ENCODE peak calls at places on chromosomes 7 and 10, in seven cellular contexts. One of them, this sample, is unnamed.

GRCh38 chr7:57789130-57789529 is 339.2 kb downstream of the ZNF716 start:
- DNase-seq in trophoblast cell: no peak
- DNase-seq in H1: no peak
- DNase-seq in neuronal stem cell: no peak
- DNase-seq in H9: no peak
- DNase-seq in mesenchymal stem cell: no peak
- DNase-seq in IMR-90: no peak
- DNase-seq in this sample: no peak

GRCh38 chr7:147759327-147759943 is 831.1 kb upstream of the C7orf33 start:
- DNase-seq in H1: no peak
- DNase-seq in H9: no peak
- DNase-seq in mesenchymal stem cell: no peak
- DNase-seq in trophoblast cell: no peak
- DNase-seq in neuronal stem cell: no peak
- DNase-seq in IMR-90: no peak
- DNase-seq in this sample: no peak

GRCh38 chr7:65974191-65974801 is 7.7 kb downstream of the GUSB start:
- DNase-seq in trophoblast cell: no peak
- DNase-seq in IMR-90: no peak
- DNase-seq in H9: no peak
- DNase-seq in H1: no peak
- DNase-seq in mesenchymal stem cell: no peak
- DNase-seq in neuronal stem cell: no peak
- DNase-seq in this sample: no peak

GRCh38 chr10:14114791-14115190 is 215.9 kb downstream of the FRMD4A start:
- DNase-seq in IMR-90: no peak
- DNase-seq in H9: no peak
- DNase-seq in trophoblast cell: no peak
- DNase-seq in mesenchymal stem cell: no peak
- DNase-seq in H1: no peak
- DNase-seq in neuronal stem cell: no peak
- DNase-seq in this sample: no peak

GRCh38 chr7:138980575-138981285 is 459 bp downstream of the KIAA1549 start:
- DNase-seq in mesenchymal stem cell: peak; percentile 24
- DNase-seq in trophoblast cell: peak; percentile 25
- DNase-seq in IMR-90: no peak
- DNase-seq in H1: peak; percentile 71
- DNase-seq in H9: no peak
- DNase-seq in neuronal stem cell: no peak
- DNase-seq in this sample: peak; percentile 38

GRCh38 chr7:127650842-127651555 is 995 bp upstream of the SND1 start:
- DNase-seq in mesenchymal stem cell: peak; percentile 70
- DNase-seq in H9: peak; percentile 59
- DNase-seq in IMR-90: peak; percentile 39
- DNase-seq in H1: no peak
- DNase-seq in trophoblast cell: peak; percentile 72
- DNase-seq in neuronal stem cell: no peak
- DNase-seq in this sample: peak; percentile 89

GRCh38 chr7:80183900-80184685 is 49.5 kb downstream of the GNAI1 start:
- DNase-seq in H9: no peak
- DNase-seq in IMR-90: no peak
- DNase-seq in mesenchymal stem cell: no peak
- DNase-seq in neuronal stem cell: no peak
- DNase-seq in trophoblast cell: no peak
- DNase-seq in H1: no peak
- DNase-seq in this sample: peak; percentile 25

GRCh38 chr10:122044713-122045112 is 55.8 kb downstream of the TACC2 start:
- DNase-seq in H1: no peak
- DNase-seq in H9: no peak
- DNase-seq in trophoblast cell: no peak
- DNase-seq in mesenchymal stem cell: peak; percentile 43
- DNase-seq in IMR-90: peak; percentile 53
- DNase-seq in neuronal stem cell: no peak
- DNase-seq in this sample: peak; percentile 38

GRCh38 chr7:87131806-87132205 is 20.4 kb upstream of the DMTF1 start:
- DNase-seq in neuronal stem cell: no peak
- DNase-seq in H9: no peak
- DNase-seq in IMR-90: no peak
- DNase-seq in trophoblast cell: no peak
- DNase-seq in H1: no peak
- DNase-seq in mesenchymal stem cell: no peak
- DNase-seq in this sample: no peak

GRCh38 chr10:126229701-126230100 is 158.6 kb downstream of the ADAM12 start:
- DNase-seq in neuronal stem cell: no peak
- DNase-seq in IMR-90: no peak
- DNase-seq in H9: no peak
- DNase-seq in trophoblast cell: peak; percentile 70
- DNase-seq in H1: no peak
- DNase-seq in mesenchymal stem cell: no peak
- DNase-seq in this sample: no peak

GRCh38 chr7:151745090-151745638 is 131.8 kb downstream of the PRKAG2 start:
- DNase-seq in H1: no peak
- DNase-seq in mesenchymal stem cell: peak; percentile 91
- DNase-seq in trophoblast cell: peak; percentile 95
- DNase-seq in neuronal stem cell: no peak
- DNase-seq in H9: no peak
- DNase-seq in IMR-90: peak; percentile 89
- DNase-seq in this sample: no peak

GRCh38 chr7:44748948-44749731 is 493 bp downstream of the ZMIZ2 start:
- DNase-seq in mesenchymal stem cell: no peak
- DNase-seq in neuronal stem cell: no peak
- DNase-seq in H1: no peak
- DNase-seq in IMR-90: no peak
- DNase-seq in trophoblast cell: peak; percentile 68
- DNase-seq in H9: no peak
- DNase-seq in this sample: no peak

GRCh38 chr10:60023475-60023874 is 117.1 kb upstream of the CCDC6 start:
- DNase-seq in mesenchymal stem cell: no peak
- DNase-seq in neuronal stem cell: no peak
- DNase-seq in H1: no peak
- DNase-seq in IMR-90: no peak
- DNase-seq in trophoblast cell: no peak
- DNase-seq in H9: no peak
- DNase-seq in this sample: no peak

GRCh38 chr10:103564799-103565365 is 71.4 kb downstream of the NEURL1 start:
- DNase-seq in trophoblast cell: peak; percentile 60
- DNase-seq in IMR-90: no peak
- DNase-seq in H9: peak; percentile 70
- DNase-seq in H1: peak; percentile 95
- DNase-seq in neuronal stem cell: no peak
- DNase-seq in mesenchymal stem cell: no peak
- DNase-seq in this sample: peak; percentile 48

GRCh38 chr10:26741368-26741767 is 43.9 kb downstream of the PDSS1 start:
- DNase-seq in mesenchymal stem cell: no peak
- DNase-seq in neuronal stem cell: no peak
- DNase-seq in H1: no peak
- DNase-seq in trophoblast cell: no peak
- DNase-seq in IMR-90: no peak
- DNase-seq in H9: no peak
- DNase-seq in this sample: no peak

GRCh38 chr10:116705498-116705897 is 36.9 kb downstream of the HSPA12A start:
- DNase-seq in trophoblast cell: no peak
- DNase-seq in neuronal stem cell: no peak
- DNase-seq in H1: no peak
- DNase-seq in mesenchymal stem cell: no peak
- DNase-seq in IMR-90: no peak
- DNase-seq in H9: no peak
- DNase-seq in this sample: no peak
- H2BK120ac ChIP-seq in trophoblast cell: no peak overlapping the region
- H2BK120ac ChIP-seq in neuronal stem cell: no peak overlapping the region
- H2BK120ac ChIP-seq in H1: no peak overlapping the region
- H2BK120ac ChIP-seq in mesenchymal stem cell: no peak overlapping the region
- H2BK120ac ChIP-seq in IMR-90: no peak overlapping the region
- H2BK120ac ChIP-seq in H9: no peak overlapping the region
- H2BK120ac ChIP-seq in this sample: no peak overlapping the region

DNA sequence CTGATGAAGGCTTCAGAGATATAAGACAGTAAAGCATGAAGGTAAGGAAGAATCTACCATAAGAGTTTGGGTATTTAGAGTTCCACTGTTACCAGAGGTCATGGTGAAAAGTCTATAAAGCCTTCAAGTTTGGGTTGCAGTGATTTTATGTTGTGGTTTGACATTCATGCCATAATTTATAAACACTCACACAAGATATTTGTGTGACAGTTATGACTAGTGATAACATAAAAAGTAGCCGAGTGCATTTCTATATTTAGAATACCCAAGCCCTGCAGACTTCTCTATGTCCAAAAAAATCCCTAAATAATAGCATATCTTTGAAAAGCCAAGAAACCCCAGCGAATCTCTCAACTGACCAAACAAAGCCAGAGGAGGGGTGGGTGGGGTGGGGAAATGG is 229.9 kb downstream of the CXCL12 start:
- DNase-seq in H9: no peak
- DNase-seq in H1: no peak
- DNase-seq in IMR-90: no peak
- DNase-seq in neuronal stem cell: no peak
- DNase-seq in trophoblast cell: no peak
- DNase-seq in mesenchymal stem cell: peak; percentile 7
- DNase-seq in this sample: no peak
- H3K23ac ChIP-seq in H9: no peak overlapping the region
- H3K23ac ChIP-seq in H1: no peak overlapping the region
- H3K23ac ChIP-seq in IMR-90: no peak overlapping the region
- H3K23ac ChIP-seq in neuronal stem cell: no peak overlapping the region
- H3K23ac ChIP-seq in trophoblast cell: no peak overlapping the region
- H3K23ac ChIP-seq in mesenchymal stem cell: no peak overlapping the region
- H3K23ac ChIP-seq in this sample: no peak overlapping the region

GRCh38 chr7:48355346-48355745 is 184.1 kb downstream of the ABCA13 start:
- DNase-seq in H1: no peak
- DNase-seq in neuronal stem cell: no peak
- DNase-seq in trophoblast cell: no peak
- DNase-seq in IMR-90: no peak
- DNase-seq in mesenchymal stem cell: no peak
- DNase-seq in H9: no peak
- DNase-seq in this sample: no peak
- H2BK120ac ChIP-seq in H1: no peak overlapping the region
- H2BK120ac ChIP-seq in neuronal stem cell: no peak overlapping the region
- H2BK120ac ChIP-seq in trophoblast cell: no peak overlapping the region
- H2BK120ac ChIP-seq in IMR-90: no peak overlapping the region
- H2BK120ac ChIP-seq in mesenchymal stem cell: no peak overlapping the region
- H2BK120ac ChIP-seq in H9: no peak overlapping the region
- H2BK120ac ChIP-seq in this sample: no peak overlapping the region

DNA sequence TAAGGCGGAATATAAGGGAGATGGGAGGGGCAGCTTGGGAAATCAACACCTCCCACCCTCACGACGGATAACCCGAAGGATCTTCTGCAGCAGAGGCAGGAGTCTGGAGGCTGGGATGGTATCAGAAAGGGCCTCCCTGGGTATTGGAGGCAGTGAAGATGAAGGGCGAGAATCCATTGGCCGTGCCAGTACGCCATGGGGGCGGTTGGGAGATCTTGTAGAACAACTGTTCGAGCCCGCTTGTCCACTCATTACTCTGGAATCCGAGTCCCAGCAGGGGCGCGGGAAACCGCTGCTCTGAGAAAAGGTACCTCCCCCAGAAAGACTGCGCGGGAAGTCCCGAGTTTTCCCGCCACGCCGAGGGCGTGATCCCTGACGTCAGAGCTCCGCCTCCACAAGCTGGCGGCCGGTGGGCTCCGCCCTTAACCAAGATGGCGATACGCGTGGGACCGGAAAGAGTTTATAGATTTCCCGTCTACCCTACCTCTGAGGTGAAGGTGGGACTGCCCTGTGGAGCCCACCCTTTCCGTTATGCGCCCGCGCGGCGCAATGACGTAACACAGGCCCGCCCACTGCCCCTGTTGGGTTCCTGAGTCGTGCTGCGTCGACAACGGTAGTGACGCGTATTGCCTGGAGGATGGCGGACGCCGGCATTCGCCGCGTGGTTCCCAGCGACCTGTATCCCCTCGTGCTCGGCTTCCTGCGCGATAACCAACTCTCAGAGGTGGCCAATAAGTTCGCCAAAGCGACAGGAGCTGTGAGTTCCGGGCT is at the start of gene NOLC1:
- DNase-seq in IMR-90: peak; percentile 99
- DNase-seq in H9: peak; percentile 99
- DNase-seq in trophoblast cell: peak; percentile 100
- DNase-seq in neuronal stem cell: peak; percentile 98
- DNase-seq in mesenchymal stem cell: peak; percentile 99
- DNase-seq in H1: peak; percentile 100
- DNase-seq in this sample: peak; percentile 100
- H3K23ac ChIP-seq in IMR-90: peak within 1 kb of the TSS; percentile 68
- H3K23ac ChIP-seq in H9: no peak within 1 kb of the TSS
- H3K23ac ChIP-seq in trophoblast cell: no peak within 1 kb of the TSS
- H3K23ac ChIP-seq in neuronal stem cell: peak within 1 kb of the TSS; percentile 25
- H3K23ac ChIP-seq in mesenchymal stem cell: peak within 1 kb of the TSS; percentile 96
- H3K23ac ChIP-seq in H1: no peak within 1 kb of the TSS
- H3K23ac ChIP-seq in this sample: peak within 1 kb of the TSS; percentile 7

GRCh38 chr7:116762951-116763350 is 91.0 kb downstream of the MET start:
- DNase-seq in trophoblast cell: no peak
- DNase-seq in H9: no peak
- DNase-seq in neuronal stem cell: no peak
- DNase-seq in mesenchymal stem cell: no peak
- DNase-seq in H1: no peak
- DNase-seq in IMR-90: no peak
- DNase-seq in this sample: no peak
- H2BK120ac ChIP-seq in trophoblast cell: no peak overlapping the region
- H2BK120ac ChIP-seq in H9: no peak overlapping the region
- H2BK120ac ChIP-seq in neuronal stem cell: no peak overlapping the region
- H2BK120ac ChIP-seq in mesenchymal stem cell: no peak overlapping the region
- H2BK120ac ChIP-seq in H1: no peak overlapping the region
- H2BK120ac ChIP-seq in IMR-90: no peak overlapping the region
- H2BK120ac ChIP-seq in this sample: no peak overlapping the region

GRCh38 chr10:52111151-52111891 is 202.8 kb upstream of the DKK1 start:
- DNase-seq in H9: no peak
- DNase-seq in mesenchymal stem cell: no peak
- DNase-seq in neuronal stem cell: no peak
- DNase-seq in trophoblast cell: no peak
- DNase-seq in IMR-90: peak; percentile 19
- DNase-seq in H1: no peak
- DNase-seq in this sample: no peak

GRCh38 chr10:52115823-52116222 is 198.3 kb upstream of the DKK1 start:
- DNase-seq in neuronal stem cell: no peak
- DNase-seq in IMR-90: peak; percentile 43
- DNase-seq in H9: no peak
- DNase-seq in trophoblast cell: no peak
- DNase-seq in mesenchymal stem cell: no peak
- DNase-seq in H1: no peak
- DNase-seq in this sample: no peak

GRCh38 chr10:52106895-52107294 is 207.2 kb upstream of the DKK1 start:
- DNase-seq in neuronal stem cell: no peak
- DNase-seq in mesenchymal stem cell: peak; percentile 40
- DNase-seq in H9: no peak
- DNase-seq in IMR-90: peak; percentile 39
- DNase-seq in trophoblast cell: no peak
- DNase-seq in H1: no peak
- DNase-seq in this sample: peak; percentile 33

GRCh38 chr10:52108236-52108635 is 205.8 kb upstream of the DKK1 start:
- DNase-seq in H9: no peak
- DNase-seq in IMR-90: no peak
- DNase-seq in trophoblast cell: no peak
- DNase-seq in neuronal stem cell: no peak
- DNase-seq in mesenchymal stem cell: no peak
- DNase-seq in H1: no peak
- DNase-seq in this sample: no peak

GRCh38 chr10:52110576-52110975 is 203.5 kb upstream of the DKK1 start:
- DNase-seq in neuronal stem cell: no peak
- DNase-seq in H9: no peak
- DNase-seq in H1: no peak
- DNase-seq in trophoblast cell: peak; percentile 13
- DNase-seq in mesenchymal stem cell: no peak
- DNase-seq in IMR-90: no peak
- DNase-seq in this sample: no peak
- H3K23ac ChIP-seq in neuronal stem cell: no peak overlapping the region
- H3K23ac ChIP-seq in H9: no peak overlapping the region
- H3K23ac ChIP-seq in H1: no peak overlapping the region
- H3K23ac ChIP-seq in trophoblast cell: no peak overlapping the region
- H3K23ac ChIP-seq in mesenchymal stem cell: no peak overlapping the region
- H3K23ac ChIP-seq in IMR-90: no peak overlapping the region
- H3K23ac ChIP-seq in this sample: no peak overlapping the region

This sample was measured in mesendoderm.